ENCODE peak calls at places on chromosomes 11 and 22, in six cellular contexts. One of them, this sample, is unnamed.

GRCh38 chr22:29306830-29307657 is 594 bp downstream of the GAS2L1 start:
- DNase-seq in transverse colon: peak; percentile 85
- DNase-seq in tibial artery: peak; percentile 90
- DNase-seq in esophagus muscularis mucosa: no peak
- DNase-seq in cardiac fibroblast: peak; percentile 70
- DNase-seq in uterus: peak; percentile 80
- DNase-seq in this sample: no peak

GRCh38 chr22:39332441-39333064 is 13.1 kb upstream of the RPL3 start:
- DNase-seq in transverse colon: no peak
- DNase-seq in esophagus muscularis mucosa: no peak
- DNase-seq in uterus: no peak
- DNase-seq in cardiac fibroblast: no peak
- DNase-seq in tibial artery: no peak
- DNase-seq in this sample: peak; percentile 83

GRCh38 chr11:72125956-72126355 is 9.6 kb upstream of the FOLR3 start:
- DNase-seq in esophagus muscularis mucosa: no peak
- DNase-seq in uterus: no peak
- DNase-seq in transverse colon: no peak
- DNase-seq in tibial artery: no peak
- DNase-seq in cardiac fibroblast: no peak
- DNase-seq in this sample: no peak

GRCh38 chr11:38173671-38174070 is 1575.6 kb upstream of the RAG2 start:
- DNase-seq in esophagus muscularis mucosa: no peak
- DNase-seq in uterus: no peak
- DNase-seq in cardiac fibroblast: no peak
- DNase-seq in tibial artery: no peak
- DNase-seq in transverse colon: no peak
- DNase-seq in this sample: no peak

GRCh38 chr22:43263645-43264514 is 76.9 kb upstream of the TTLL12 start:
- DNase-seq in transverse colon: peak; percentile 69
- DNase-seq in esophagus muscularis mucosa: no peak
- DNase-seq in uterus: peak; percentile 42
- DNase-seq in tibial artery: no peak
- DNase-seq in cardiac fibroblast: peak; percentile 74
- DNase-seq in this sample: peak; percentile 91

GRCh38 chr11:86490582-86490981 is 115.9 kb downstream of the CCDC81 start:
- DNase-seq in cardiac fibroblast: peak; percentile 68
- DNase-seq in transverse colon: no peak
- DNase-seq in esophagus muscularis mucosa: no peak
- DNase-seq in tibial artery: no peak
- DNase-seq in uterus: no peak
- DNase-seq in this sample: no peak

GRCh38 chr11:62757846-62758788 is 3.3 kb upstream of the POLR2G start:
- DNase-seq in esophagus muscularis mucosa: no peak
- DNase-seq in tibial artery: no peak
- DNase-seq in cardiac fibroblast: no peak
- DNase-seq in uterus: no peak
- DNase-seq in transverse colon: no peak
- DNase-seq in this sample: no peak

GRCh38 chr22:44448271-44448780 is 49.7 kb downstream of the RTL6 start:
- DNase-seq in transverse colon: peak; percentile 48
- DNase-seq in esophagus muscularis mucosa: no peak
- DNase-seq in tibial artery: peak; percentile 83
- DNase-seq in uterus: peak; percentile 77
- DNase-seq in cardiac fibroblast: peak; percentile 95
- DNase-seq in this sample: peak; percentile 65

GRCh38 chr11:119299416-119299815 is 17.5 kb downstream of the MCAM start:
- DNase-seq in tibial artery: no peak
- DNase-seq in esophagus muscularis mucosa: no peak
- DNase-seq in transverse colon: no peak
- DNase-seq in uterus: no peak
- DNase-seq in cardiac fibroblast: no peak
- DNase-seq in this sample: no peak

GRCh38 chr11:118194835-118195627 is 18.6 kb upstream of the SCN2B start:
- DNase-seq in tibial artery: peak; percentile 77
- DNase-seq in uterus: peak; percentile 82
- DNase-seq in transverse colon: peak; percentile 84
- DNase-seq in cardiac fibroblast: peak; percentile 64
- DNase-seq in esophagus muscularis mucosa: no peak
- DNase-seq in this sample: peak; percentile 82

GRCh38 chr11:15969701-15970329 is 386.5 kb downstream of the SOX6 start:
- DNase-seq in esophagus muscularis mucosa: no peak
- DNase-seq in uterus: no peak
- DNase-seq in tibial artery: no peak
- DNase-seq in transverse colon: no peak
- DNase-seq in cardiac fibroblast: peak; percentile 95
- DNase-seq in this sample: no peak

GRCh38 chr11:62370743-62371440 is 33.6 kb downstream of the ASRGL1 start:
- DNase-seq in transverse colon: peak; percentile 64
- DNase-seq in tibial artery: no peak
- DNase-seq in esophagus muscularis mucosa: no peak
- DNase-seq in uterus: no peak
- DNase-seq in cardiac fibroblast: no peak
- DNase-seq in this sample: no peak

GRCh38 chr11:70948855-70949551 is 303.4 kb downstream of the SHANK2 start:
- DNase-seq in transverse colon: no peak
- DNase-seq in cardiac fibroblast: no peak
- DNase-seq in uterus: no peak
- DNase-seq in tibial artery: no peak
- DNase-seq in esophagus muscularis mucosa: no peak
- DNase-seq in this sample: no peak

GRCh38 chr11:13347901-13348300 is 70.3 kb downstream of the BMAL1 start:
- DNase-seq in cardiac fibroblast: no peak
- DNase-seq in tibial artery: no peak
- DNase-seq in transverse colon: no peak
- DNase-seq in uterus: no peak
- DNase-seq in esophagus muscularis mucosa: no peak
- DNase-seq in this sample: no peak

GRCh38 chr11:34585870-34586654 is 34.8 kb upstream of the EHF start:
- DNase-seq in cardiac fibroblast: peak; percentile 79
- DNase-seq in tibial artery: no peak
- DNase-seq in uterus: no peak
- DNase-seq in esophagus muscularis mucosa: no peak
- DNase-seq in transverse colon: no peak
- DNase-seq in this sample: no peak

GRCh38 chr11:82682003-82682751 is 51.5 kb downstream of the FAM181B start:
- DNase-seq in tibial artery: no peak
- DNase-seq in uterus: no peak
- DNase-seq in esophagus muscularis mucosa: no peak
- DNase-seq in cardiac fibroblast: peak; percentile 90
- DNase-seq in transverse colon: peak; percentile 16
- DNase-seq in this sample: no peak

GRCh38 chr22:30481711-30482110 is 9.9 kb upstream of the SEC14L3 start:
- DNase-seq in esophagus muscularis mucosa: no peak
- DNase-seq in tibial artery: no peak
- DNase-seq in uterus: no peak
- DNase-seq in transverse colon: no peak
- DNase-seq in cardiac fibroblast: peak; percentile 5
- DNase-seq in this sample: no peak

GRCh38 chr22:42261266-42261665 is 9.2 kb downstream of the TCF20 start:
- DNase-seq in tibial artery: no peak
- DNase-seq in esophagus muscularis mucosa: no peak
- DNase-seq in transverse colon: no peak
- DNase-seq in cardiac fibroblast: peak; percentile 66
- DNase-seq in uterus: no peak
- DNase-seq in this sample: no peak

GRCh38 chr22:42263944-42264343 is 6.5 kb downstream of the TCF20 start:
- DNase-seq in cardiac fibroblast: no peak
- DNase-seq in tibial artery: no peak
- DNase-seq in esophagus muscularis mucosa: no peak
- DNase-seq in uterus: no peak
- DNase-seq in transverse colon: no peak
- DNase-seq in this sample: no peak

GRCh38 chr22:42258126-42258525 is 12.3 kb downstream of the TCF20 start:
- DNase-seq in cardiac fibroblast: no peak
- DNase-seq in esophagus muscularis mucosa: no peak
- DNase-seq in transverse colon: no peak
- DNase-seq in uterus: no peak
- DNase-seq in tibial artery: no peak
- DNase-seq in this sample: no peak

GRCh38 chr22:42265321-42265720 is 5.1 kb downstream of the TCF20 start:
- DNase-seq in transverse colon: no peak
- DNase-seq in uterus: no peak
- DNase-seq in tibial artery: no peak
- DNase-seq in cardiac fibroblast: no peak
- DNase-seq in esophagus muscularis mucosa: no peak
- DNase-seq in this sample: no peak

DNA sequence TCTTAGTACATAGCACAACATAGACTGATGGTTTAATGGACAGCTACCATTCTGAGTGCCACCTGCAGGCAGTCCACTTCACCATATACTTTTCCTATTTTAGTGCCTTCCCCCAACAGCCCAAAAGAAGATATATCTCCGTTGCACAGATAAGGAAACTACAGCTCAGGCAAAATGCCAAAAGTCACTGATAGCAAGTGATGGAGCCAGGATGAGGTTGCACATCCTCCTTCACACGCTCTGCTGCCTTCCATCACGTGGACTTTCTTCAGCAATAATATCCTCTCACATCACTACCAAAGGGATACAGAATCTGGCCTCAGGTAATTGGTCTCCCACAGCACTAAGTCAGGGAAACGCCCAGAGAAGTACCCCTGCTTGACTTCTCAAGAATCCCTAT is 7.5 kb downstream of the TCF20 start:
- DNase-seq in cardiac fibroblast: no peak
- DNase-seq in uterus: no peak
- DNase-seq in esophagus muscularis mucosa: no peak
- DNase-seq in tibial artery: no peak
- DNase-seq in transverse colon: no peak
- DNase-seq in this sample: no peak
- TF ChIP-seq CTCF in cardiac fibroblast: no peak
- TF ChIP-seq CTCF in uterus: no peak
- TF ChIP-seq CTCF in esophagus muscularis mucosa: no peak
- TF ChIP-seq CTCF in tibial artery: no peak
- TF ChIP-seq CTCF in transverse colon: no peak
- TF ChIP-seq CTCF in this sample: no peak

DNA sequence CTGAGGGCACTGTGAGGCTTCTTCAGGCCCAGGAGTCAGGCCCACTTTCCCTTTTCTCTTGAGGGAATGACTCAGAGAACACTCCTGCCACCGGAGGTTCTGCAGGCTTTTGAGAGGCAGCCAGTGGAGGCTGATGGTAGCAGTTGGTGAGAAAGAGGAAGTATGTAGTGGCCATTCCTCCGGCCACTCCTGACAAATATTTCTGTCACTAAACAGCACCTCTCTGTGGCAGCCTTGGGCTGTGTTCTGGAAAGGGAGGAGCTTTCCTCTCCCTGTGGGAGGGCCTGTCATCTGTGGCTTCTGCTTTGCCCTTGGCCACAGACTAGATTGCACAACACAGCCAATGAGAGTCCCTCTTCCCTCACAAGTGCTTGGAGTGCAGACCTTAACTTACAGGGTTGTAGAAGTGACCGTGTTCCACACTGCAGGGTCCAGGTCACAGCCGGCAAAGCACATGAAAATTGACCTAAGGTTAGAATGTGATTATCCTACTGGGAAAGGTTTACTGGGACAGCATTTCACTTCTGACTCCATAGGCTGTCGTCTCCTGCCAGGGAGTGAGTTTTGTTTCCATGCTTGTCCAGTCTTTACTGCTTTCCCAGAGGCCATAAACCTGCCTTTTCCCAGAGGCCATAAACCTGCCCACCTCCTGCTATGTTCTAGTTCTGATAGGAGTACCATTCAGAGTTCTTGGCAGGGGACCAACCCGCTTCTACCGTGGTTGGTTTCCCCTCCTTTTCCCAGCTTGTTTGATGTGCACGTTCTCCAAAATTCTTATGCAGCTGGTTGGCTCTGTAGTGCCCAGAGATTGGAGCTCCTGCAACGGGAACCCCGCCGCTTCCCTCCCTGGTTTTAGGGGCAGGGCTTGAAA is 33.3 kb downstream of the MARK2 start:
- DNase-seq in transverse colon: peak; percentile 87
- DNase-seq in uterus: peak; percentile 68
- DNase-seq in esophagus muscularis mucosa: peak; percentile 94
- DNase-seq in tibial artery: peak; percentile 93
- DNase-seq in cardiac fibroblast: peak; percentile 96
- DNase-seq in this sample: no peak
- H3K4me3 ChIP-seq in transverse colon: peak overlapping the region; percentile 1
- H3K4me3 ChIP-seq in uterus: no peak overlapping the region
- H3K4me3 ChIP-seq in esophagus muscularis mucosa: no peak overlapping the region
- H3K4me3 ChIP-seq in tibial artery: no peak overlapping the region
- H3K4me3 ChIP-seq in cardiac fibroblast: no peak overlapping the region
- H3K4me3 ChIP-seq in this sample: no peak overlapping the region

DNA sequence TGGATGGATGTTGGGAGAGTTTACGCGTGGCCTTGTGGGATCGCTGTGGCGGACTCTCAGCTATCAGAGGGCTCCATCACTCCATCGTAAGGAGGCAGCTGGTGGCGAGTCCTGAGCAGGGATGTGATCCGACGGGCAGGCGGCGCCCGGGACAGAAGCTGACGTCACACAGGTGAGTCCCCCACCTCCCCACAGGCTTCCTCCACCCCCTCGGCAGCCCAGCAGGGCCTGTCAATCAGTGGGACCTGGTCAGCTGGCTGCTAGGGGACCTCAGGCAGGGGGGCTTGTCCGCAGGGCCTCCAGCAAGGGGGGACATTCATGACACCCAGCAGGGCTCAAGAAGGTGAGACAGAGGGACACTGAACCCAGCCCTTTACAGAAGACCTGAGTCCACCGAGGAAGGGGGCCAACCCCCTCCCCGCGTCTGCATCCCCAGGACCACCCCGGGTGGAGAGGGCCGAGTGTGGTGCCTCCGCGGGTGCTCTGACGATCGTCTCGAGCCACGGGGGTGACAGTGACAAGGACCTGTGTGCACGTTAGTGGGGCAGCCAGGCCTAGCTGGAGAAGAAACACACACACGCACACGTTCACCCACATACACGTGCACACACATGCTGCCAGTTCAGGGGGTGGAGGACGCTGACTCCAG is 7.1 kb downstream of the HRAS start:
- DNase-seq in cardiac fibroblast: no peak
- DNase-seq in uterus: peak; percentile 15
- DNase-seq in esophagus muscularis mucosa: no peak
- DNase-seq in tibial artery: no peak
- DNase-seq in transverse colon: no peak
- DNase-seq in this sample: no peak
- TF ChIP-seq CTCF in cardiac fibroblast: no peak
- TF ChIP-seq CTCF in uterus: no peak
- TF ChIP-seq CTCF in esophagus muscularis mucosa: no peak
- TF ChIP-seq CTCF in tibial artery: no peak
- TF ChIP-seq CTCF in transverse colon: no peak
- TF ChIP-seq CTCF in this sample: no peak

GRCh38 chr11:66548041-66548440 is 1.3 kb downstream of the ACTN3 start:
- DNase-seq in cardiac fibroblast: no peak
- DNase-seq in transverse colon: no peak
- DNase-seq in tibial artery: no peak
- DNase-seq in uterus: no peak
- DNase-seq in esophagus muscularis mucosa: no peak
- DNase-seq in this sample: no peak

GRCh38 chr11:66548774-66549630 is 2.3 kb downstream of the ACTN3 start:
- DNase-seq in cardiac fibroblast: no peak
- DNase-seq in tibial artery: no peak
- DNase-seq in uterus: no peak
- DNase-seq in transverse colon: no peak
- DNase-seq in esophagus muscularis mucosa: no peak
- DNase-seq in this sample: no peak

GRCh38 chr11:66547662-66548009 is 933 bp downstream of the ACTN3 start:
- DNase-seq in uterus: no peak
- DNase-seq in tibial artery: no peak
- DNase-seq in transverse colon: no peak
- DNase-seq in cardiac fibroblast: no peak
- DNase-seq in esophagus muscularis mucosa: no peak
- DNase-seq in this sample: no peak

GRCh38 chr11:66550887-66551286 is 4.2 kb downstream of the ACTN3 start:
- DNase-seq in esophagus muscularis mucosa: no peak
- DNase-seq in tibial artery: no peak
- DNase-seq in uterus: no peak
- DNase-seq in transverse colon: no peak
- DNase-seq in cardiac fibroblast: no peak
- DNase-seq in this sample: no peak

GRCh38 chr11:66549696-66550095 is 3.0 kb downstream of the ACTN3 start:
- DNase-seq in uterus: no peak
- DNase-seq in cardiac fibroblast: no peak
- DNase-seq in tibial artery: no peak
- DNase-seq in transverse colon: no peak
- DNase-seq in esophagus muscularis mucosa: no peak
- DNase-seq in this sample: no peak
- H3K4me3 ChIP-seq in uterus: no peak overlapping the region
- H3K4me3 ChIP-seq in cardiac fibroblast: no peak overlapping the region
- H3K4me3 ChIP-seq in tibial artery: no peak overlapping the region
- H3K4me3 ChIP-seq in transverse colon: no peak overlapping the region
- H3K4me3 ChIP-seq in esophagus muscularis mucosa: no peak overlapping the region
- H3K4me3 ChIP-seq in this sample: no peak overlapping the region

This sample was measured in retinal pigment epithelial cell.